ENCODE peak calls at places on chromosomes 6 and 20, in seven cellular contexts. One of them, this sample, is unnamed.

GRCh38 chr6:85677243-85677956 is 34.7 kb upstream of the SYNCRIP start:
- DNase-seq in left colon: no peak
- DNase-seq in iPS-NIHi11: no peak
- DNase-seq in stimulated activated CD8-positive, alpha-beta memory T cell treated with anti-CD3 and anti-CD28 coated beads, Interleukin-2, amount 100 ng/mL, for 1 hour: no peak
- DNase-seq in activated effector memory CD4-positive, alpha-beta T cell treated with Interleukin-2 at 50 U/mL for 16 hours: no peak
- DNase-seq in iPS DF 19.7: no peak
- DNase-seq in mammary epithelial cell: no peak
- DNase-seq in this sample: no peak

GRCh38 chr6:20438462-20439070 is 36.9 kb downstream of the E2F3 start:
- DNase-seq in iPS-NIHi11: no peak
- DNase-seq in iPS DF 19.7: no peak
- DNase-seq in stimulated activated CD8-positive, alpha-beta memory T cell treated with anti-CD3 and anti-CD28 coated beads, Interleukin-2, amount 100 ng/mL, for 1 hour: no peak
- DNase-seq in activated effector memory CD4-positive, alpha-beta T cell treated with Interleukin-2 at 50 U/mL for 16 hours: no peak
- DNase-seq in left colon: no peak
- DNase-seq in mammary epithelial cell: no peak
- DNase-seq in this sample: no peak

GRCh38 chr6:118892248-118893094 is 1.5 kb upstream of the ASF1A start:
- DNase-seq in mammary epithelial cell: no peak
- DNase-seq in stimulated activated CD8-positive, alpha-beta memory T cell treated with anti-CD3 and anti-CD28 coated beads, Interleukin-2, amount 100 ng/mL, for 1 hour: no peak
- DNase-seq in left colon: no peak
- DNase-seq in activated effector memory CD4-positive, alpha-beta T cell treated with Interleukin-2 at 50 U/mL for 16 hours: no peak
- DNase-seq in iPS DF 19.7: no peak
- DNase-seq in iPS-NIHi11: no peak
- DNase-seq in this sample: no peak

GRCh38 chr6:156379946-156380707 is 397.1 kb upstream of the ARID1B start:
- DNase-seq in iPS-NIHi11: peak; percentile 17
- DNase-seq in left colon: no peak
- DNase-seq in iPS DF 19.7: no peak
- DNase-seq in activated effector memory CD4-positive, alpha-beta T cell treated with Interleukin-2 at 50 U/mL for 16 hours: no peak
- DNase-seq in mammary epithelial cell: no peak
- DNase-seq in stimulated activated CD8-positive, alpha-beta memory T cell treated with anti-CD3 and anti-CD28 coated beads, Interleukin-2, amount 100 ng/mL, for 1 hour: no peak
- DNase-seq in this sample: no peak

GRCh38 chr6:28693751-28694443 is 168.2 kb downstream of the GPX5 start:
- DNase-seq in left colon: no peak
- DNase-seq in iPS DF 19.7: no peak
- DNase-seq in iPS-NIHi11: peak; percentile 39
- DNase-seq in stimulated activated CD8-positive, alpha-beta memory T cell treated with anti-CD3 and anti-CD28 coated beads, Interleukin-2, amount 100 ng/mL, for 1 hour: no peak
- DNase-seq in activated effector memory CD4-positive, alpha-beta T cell treated with Interleukin-2 at 50 U/mL for 16 hours: no peak
- DNase-seq in mammary epithelial cell: no peak
- DNase-seq in this sample: no peak

GRCh38 chr6:154615483-154616025 is 105.1 kb upstream of the CNKSR3 start:
- DNase-seq in iPS DF 19.7: no peak
- DNase-seq in left colon: peak; percentile 93
- DNase-seq in iPS-NIHi11: peak; percentile 60
- DNase-seq in stimulated activated CD8-positive, alpha-beta memory T cell treated with anti-CD3 and anti-CD28 coated beads, Interleukin-2, amount 100 ng/mL, for 1 hour: no peak
- DNase-seq in activated effector memory CD4-positive, alpha-beta T cell treated with Interleukin-2 at 50 U/mL for 16 hours: no peak
- DNase-seq in mammary epithelial cell: peak; percentile 86
- DNase-seq in this sample: peak; percentile 94

GRCh38 chr6:132937466-132937906 is 123.1 kb downstream of the RPS12 start:
- DNase-seq in activated effector memory CD4-positive, alpha-beta T cell treated with Interleukin-2 at 50 U/mL for 16 hours: no peak
- DNase-seq in iPS-NIHi11: peak; percentile 71
- DNase-seq in left colon: peak; percentile 42
- DNase-seq in mammary epithelial cell: peak; percentile 39
- DNase-seq in stimulated activated CD8-positive, alpha-beta memory T cell treated with anti-CD3 and anti-CD28 coated beads, Interleukin-2, amount 100 ng/mL, for 1 hour: no peak
- DNase-seq in iPS DF 19.7: peak; percentile 23
- DNase-seq in this sample: peak; percentile 70

GRCh38 chr20:58131111-58131510 is 97.3 kb downstream of the ANKRD60 start:
- DNase-seq in iPS-NIHi11: no peak
- DNase-seq in stimulated activated CD8-positive, alpha-beta memory T cell treated with anti-CD3 and anti-CD28 coated beads, Interleukin-2, amount 100 ng/mL, for 1 hour: no peak
- DNase-seq in activated effector memory CD4-positive, alpha-beta T cell treated with Interleukin-2 at 50 U/mL for 16 hours: no peak
- DNase-seq in mammary epithelial cell: no peak
- DNase-seq in left colon: no peak
- DNase-seq in iPS DF 19.7: no peak
- DNase-seq in this sample: no peak

GRCh38 chr20:22717466-22717865 is 133.1 kb upstream of the FOXA2 start:
- DNase-seq in iPS-NIHi11: no peak
- DNase-seq in mammary epithelial cell: no peak
- DNase-seq in stimulated activated CD8-positive, alpha-beta memory T cell treated with anti-CD3 and anti-CD28 coated beads, Interleukin-2, amount 100 ng/mL, for 1 hour: no peak
- DNase-seq in iPS DF 19.7: no peak
- DNase-seq in left colon: peak; percentile 23
- DNase-seq in activated effector memory CD4-positive, alpha-beta T cell treated with Interleukin-2 at 50 U/mL for 16 hours: no peak
- DNase-seq in this sample: no peak

GRCh38 chr6:151891524-151891923 is 84.0 kb downstream of the ESR1 start:
- DNase-seq in iPS DF 19.7: no peak
- DNase-seq in mammary epithelial cell: no peak
- DNase-seq in activated effector memory CD4-positive, alpha-beta T cell treated with Interleukin-2 at 50 U/mL for 16 hours: no peak
- DNase-seq in iPS-NIHi11: no peak
- DNase-seq in left colon: no peak
- DNase-seq in stimulated activated CD8-positive, alpha-beta memory T cell treated with anti-CD3 and anti-CD28 coated beads, Interleukin-2, amount 100 ng/mL, for 1 hour: no peak
- DNase-seq in this sample: no peak